ENCODE peak calls at places on chromosomes 6 and 20, in nine cellular contexts. M is M059J; J is body of pancreas; Q is NCI-H1694 treated with DMSO at 0.1 percent for 48 hours; R is left ventricle myocardium inferior; V is head of caudate nucleus; L is choroid plexus epithelial cell; W is stimulated activated CD8-positive, alpha-beta memory T cell treated with anti-CD3 and anti-CD28 coated beads, Interleukin-2, amount 100 ng/mL, for 1 hour; H is RKO. T is an unnamed sample.

GRCh38 chr20:61126369-61127195 is 125.5 kb upstream of the CDH4 start:
- DNase-seq in R (no peak), W (no peak), M (no peak), L (no peak), Q (no peak), H (no peak), V (no peak), J (no peak), T (no peak)

GRCh38 chr6:659716-660581 is 3.0 kb upstream of the HUS1B start:
- DNase-seq in L (no peak), H (no peak), R (no peak), M (no peak), V (no peak), W (no peak), Q (no peak), J (no peak), T (no peak)

GRCh38 chr6:116210750-116211425 is 43.0 kb downstream of the TSPYL4 start:
- DNase-seq in J (no peak), L (peak; percentile 70), Q (no peak), R (peak; percentile 61), V (no peak), M (peak; percentile 67), W (no peak), H (no peak), T (no peak)

GRCh38 chr20:40493071-40493470 is 196.0 kb downstream of the MAFB start:
- DNase-seq in Q (no peak), V (no peak), H (no peak), J (peak; percentile 51), L (peak; percentile 92), W (no peak), M (peak; percentile 95), R (peak; percentile 49), T (no peak)

GRCh38 chr6:169451065-169451840 is 197.6 kb upstream of the THBS2 start:
- DNase-seq in H (no peak), Q (no peak), V (no peak), L (peak; percentile 49), W (no peak), R (no peak), J (no peak), M (no peak), T (no peak)

GRCh38 chr6:152372945-152373344 is 264.2 kb downstream of the SYNE1 start:
- DNase-seq in Q (no peak), J (no peak), H (no peak), L (no peak), W (no peak), V (no peak), R (no peak), M (no peak), T (no peak)

GRCh38 chr6:1135726-1136414 is 176.0 kb upstream of the FOXQ1 start:
- DNase-seq in R (no peak), L (no peak), V (no peak), W (no peak), H (no peak), J (no peak), Q (no peak), M (peak; percentile 12), T (no peak)

GRCh38 chr6:3341467-3341866 is 82.7 kb downstream of the PSMG4 start:
- DNase-seq in R (no peak), W (no peak), V (no peak), H (no peak), Q (no peak), M (peak; percentile 87), L (peak; percentile 94), J (no peak), T (no peak)

GRCh38 chr6:151773382-151773781 is 34.1 kb upstream of the ESR1 start:
- DNase-seq in J (no peak), V (no peak), Q (no peak), R (no peak), W (no peak), M (no peak), L (no peak), H (no peak), T (no peak)

GRCh38 chr6:33641144-33641543 is 20.0 kb downstream of the ITPR3 start:
- DNase-seq in L (no peak), J (no peak), W (no peak), H (no peak), V (no peak), Q (no peak), M (no peak), R (no peak), T (no peak)

GRCh38 chr20:39117486-39117885 is 155.3 kb downstream of the DHX35 start:
- DNase-seq in W (no peak), M (peak; percentile 91), H (peak; percentile 92), J (peak; percentile 6), R (no peak), Q (no peak), V (no peak), L (peak; percentile 54), T (no peak)

GRCh38 chr6:136524936-136525413 is 25.2 kb downstream of the MAP7 start:
- DNase-seq in M (no peak), R (no peak), J (no peak), Q (no peak), V (no peak), H (no peak), L (no peak), W (no peak), T (no peak)

GRCh38 chr20:15882553-15882952 is 690.7 kb downstream of the KIF16B start:
- DNase-seq in L (no peak), Q (no peak), M (peak; percentile 60), W (no peak), R (no peak), V (no peak), J (no peak), H (no peak), T (no peak)

GRCh38 chr6:33746651-33747100 is at the start of gene IP6K3:
- DNase-seq in H (no peak), R (peak; percentile 78), V (peak; percentile 82), J (no peak), L (no peak), M (no peak), Q (no peak), W (no peak), T (no peak)

GRCh38 chr6:127299522-127300240 is 33.0 kb downstream of the RNF146 start:
- DNase-seq in H (no peak), V (no peak), L (no peak), R (no peak), M (peak; percentile 40), J (no peak), Q (no peak), W (no peak), T (no peak)

GRCh38 chr20:6575912-6576391 is 191.5 kb upstream of the BMP2 start:
- DNase-seq in M (peak; percentile 33), R (no peak), W (no peak), J (no peak), H (no peak), Q (no peak), L (peak; percentile 79), V (no peak), T (no peak)

GRCh38 chr6:132812756-132813172 is 1.6 kb upstream of the RPS12 start:
- DNase-seq in V (no peak), H (peak; percentile 30), M (no peak), Q (no peak), R (no peak), L (no peak), J (no peak), W (no peak), T (no peak)

GRCh38 chr20:371755-372542 is 8.6 kb upstream of the TRIB3 start:
- DNase-seq in M (peak; percentile 95), J (peak; percentile 85), V (no peak), W (no peak), R (no peak), L (peak; percentile 90), Q (no peak), H (peak; percentile 44), T (no peak)

GRCh38 chr20:54208492-54209044 is 681 bp downstream of the PFDN4 start:
- DNase-seq in R (no peak), H (peak; percentile 71), Q (no peak), W (peak; percentile 0), J (no peak), M (peak; percentile 81), V (no peak), L (peak; percentile 79), T (no peak)

GRCh38 chr6:139308936-139309603 is 17.3 kb upstream of the TXLNB start:
- DNase-seq in L (peak; percentile 88), M (peak; percentile 79), H (no peak), W (no peak), R (no peak), V (no peak), Q (no peak), J (peak; percentile 46), T (no peak)

GRCh38 chr6:163745566-163746400 is 331.3 kb downstream of the QKI start:
- DNase-seq in R (peak; percentile 76), Q (no peak), J (peak; percentile 42), M (peak; percentile 94), H (peak; percentile 11), V (no peak), L (peak; percentile 95), W (no peak), T (no peak)

GRCh38 chr6:42498473-42499128 is 46.9 kb upstream of the TRERF1 start:
- DNase-seq in M (no peak), J (no peak), Q (no peak), V (no peak), L (no peak), W (no peak), R (peak; percentile 37), H (no peak), T (no peak)

GRCh38 chr6:148915889-148916288 is 169.1 kb downstream of the UST start:
- DNase-seq in Q (no peak), H (no peak), V (no peak), R (no peak), L (no peak), J (no peak), W (no peak), M (no peak), T (no peak)

GRCh38 chr6:109019911-109020310 is 74.7 kb downstream of the SESN1 start:
- DNase-seq in H (no peak), M (no peak), V (no peak), Q (no peak), W (no peak), L (no peak), J (no peak), R (no peak), T (no peak)

GRCh38 chr6:37221585-37222124 is 35.9 kb upstream of the TBC1D22B start:
- DNase-seq in H (no peak), W (no peak), Q (no peak), J (no peak), M (no peak), V (no peak), R (no peak), L (peak; percentile 66), T (no peak)

GRCh38 chr20:59456342-59457132 is 147.8 kb upstream of the PHACTR3 start:
- DNase-seq in M (no peak), W (no peak), R (no peak), Q (no peak), J (no peak), L (no peak), V (no peak), H (no peak), T (no peak)

GRCh38 chr6:13586936-13587542 is 12.6 kb downstream of the SIRT5 start:
- DNase-seq in L (no peak), J (no peak), M (no peak), R (no peak), H (no peak), W (no peak), V (no peak), Q (no peak), T (no peak)

T was measured in memory B cell.